ENCODE peak calls at places on chromosomes 13 and 19, in four cellular contexts. S is neural progenitor cell, O is fibroblast of pulmonary artery, Y is heart right ventricle. W is an unnamed sample.

GRCh38 chr19:32539240-32539916 is 41.6 kb upstream of the PDCD5 start:
- DNase-seq in S (no peak), O (no peak), Y (no peak), W (no peak)

GRCh38 chr13:20127563-20128458 is 33.0 kb downstream of the GJA3 start:
- DNase-seq in O (peak), Y (peak), S (peak), W (no peak)

GRCh38 chr19:52942371-52943133 is 19.3 kb upstream of the ZNF888 start:
- DNase-seq in S (peak), O (peak), Y (peak), W (no peak)

GRCh38 chr13:93462151-93462550 is 235.5 kb downstream of the GPC6 start:
- DNase-seq in Y (no peak), O (no peak), S (no peak), W (no peak)

GRCh38 chr19:55005684-55006488 is 32.2 kb downstream of the GP6 start:
- DNase-seq in O (no peak), Y (no peak), S (peak), W (peak)

GRCh38 chr13:97189943-97190342 is 32.2 kb upstream of the MBNL2 start:
- DNase-seq in O (no peak), S (no peak), Y (no peak), W (no peak)

GRCh38 chr13:82878536-82878935 is 1003.7 kb downstream of the SLITRK1 start:
- DNase-seq in S (no peak), O (no peak), Y (no peak), W (peak)

GRCh38 chr19:53927745-53928144 is 18.7 kb downstream of the CACNG7 start:
- DNase-seq in O (peak), S (peak), Y (peak), W (peak)

GRCh38 chr13:94157705-94158218 is 321.7 kb downstream of the DCT start:
- DNase-seq in S (no peak), O (peak), Y (no peak), W (no peak)

GRCh38 chr13:79786176-79786575 is 305.2 kb downstream of the NDFIP2 start:
- DNase-seq in S (no peak), O (no peak), Y (no peak), W (no peak)

GRCh38 chr19:41175825-41176734 is 16.9 kb upstream of the CYP2S1 start:
- DNase-seq in S (peak), Y (no peak), O (peak), W (peak)

GRCh38 chr13:113882266-113882627 is 18.4 kb upstream of the GAS6 start:
- DNase-seq in O (no peak), Y (peak), S (no peak), W (no peak)

GRCh38 chr13:51148952-51149573 is 38.0 kb upstream of the C13orf42 start:
- DNase-seq in O (peak), S (peak), Y (peak), W (peak)

GRCh38 chr19:54418030-54418929 is 3.0 kb downstream of the TTYH1 start:
- DNase-seq in Y (no peak), S (peak), O (peak), W (no peak)

GRCh38 chr13:108155185-108156106 is 59.9 kb downstream of the LIG4 start:
- DNase-seq in Y (peak), S (peak), O (peak), W (peak)

GRCh38 chr19:23263870-23264590 is 13.8 kb upstream of the ZNF724 start:
- DNase-seq in Y (no peak), S (no peak), O (no peak), W (no peak)

GRCh38 chr19:38004505-38005223 is 97.7 kb downstream of the SIPA1L3 start:
- DNase-seq in S (peak), Y (peak), O (peak), W (peak)

DNA sequence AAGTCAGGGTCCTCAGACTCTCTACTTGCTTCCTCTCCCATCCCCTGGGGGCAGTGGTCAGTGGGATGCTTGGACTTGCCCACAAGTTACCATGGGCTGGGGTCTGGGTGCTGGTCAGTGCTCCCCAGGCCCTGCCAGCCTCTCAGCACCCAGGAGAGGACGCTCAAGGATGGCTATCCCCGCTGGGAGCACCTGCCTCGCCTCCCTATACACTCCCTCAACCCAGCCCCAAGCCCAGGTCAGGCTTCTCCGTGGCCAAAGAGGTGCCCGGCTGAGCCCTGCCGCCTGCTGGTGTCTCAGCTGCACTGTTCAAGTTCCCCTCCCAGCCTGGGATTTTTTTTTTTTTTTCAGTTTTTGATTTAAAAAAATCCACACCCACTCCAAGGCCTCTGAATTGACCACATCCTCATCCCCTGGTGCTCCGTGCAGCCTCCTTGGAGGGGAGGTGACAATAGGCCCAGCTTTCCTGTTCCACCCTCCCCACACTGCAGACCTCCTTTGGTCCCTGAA is 10.8 kb downstream of the F2RL3 start:
- DNase-seq in S (peak), O (peak), Y (no peak), W (no peak)
- TF ChIP-seq CTCF in S (peak), O (peak), Y (peak), W (peak)

GRCh38 chr13:23466144-23467002 is 32.9 kb upstream of the SACS start:
- DNase-seq in S (peak), Y (peak), O (peak), W (no peak)
- H3K4me3 ChIP-seq in S (peak), Y (peak), O (peak), W (peak)

DNA sequence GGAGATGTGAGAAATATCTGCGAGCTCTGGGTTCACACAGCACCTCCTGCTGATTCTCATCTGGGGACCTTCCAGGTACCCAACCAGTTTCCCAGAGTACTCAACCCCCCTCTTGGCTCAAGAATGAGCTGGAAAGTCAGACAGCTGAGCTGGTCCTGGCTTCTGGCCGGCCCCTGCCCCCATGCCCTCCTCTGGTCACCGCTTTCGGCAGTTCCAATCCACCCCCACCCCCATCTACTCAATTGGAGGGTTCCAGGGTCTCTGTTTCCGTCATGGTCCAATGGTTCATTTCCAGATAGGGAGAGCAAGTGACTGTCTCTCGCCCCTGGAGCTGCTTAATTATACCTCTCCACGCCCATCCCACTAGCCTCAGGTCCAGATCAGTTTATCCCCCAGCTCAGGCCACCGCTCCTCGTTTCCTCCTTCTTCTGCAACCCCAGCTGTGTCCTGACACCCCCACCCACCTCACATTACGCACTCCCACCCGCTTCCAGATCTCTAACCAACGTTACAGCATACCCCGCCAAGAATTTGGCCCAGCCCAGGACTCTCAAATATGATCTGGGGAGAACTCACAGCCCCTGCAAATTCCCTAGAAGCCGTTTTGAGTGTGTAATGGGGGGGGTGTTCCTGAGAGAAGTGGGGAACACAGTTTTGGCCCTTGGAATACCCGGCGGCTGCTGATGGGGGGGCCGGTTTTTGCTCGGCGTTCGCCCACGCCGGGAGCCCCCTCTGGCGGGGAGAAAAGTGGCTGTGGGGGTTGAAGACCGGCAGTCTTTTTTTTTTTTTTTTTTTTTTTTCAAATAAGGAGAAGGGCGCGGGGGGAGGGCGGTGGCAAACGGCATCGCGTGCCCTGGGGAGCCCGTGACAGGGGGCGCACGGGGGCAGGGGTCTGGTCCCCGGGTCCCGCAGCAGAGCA is 1.8 kb upstream of the PDE4A start:
- DNase-seq in S (peak), Y (no peak), O (no peak), W (no peak)
- TF ChIP-seq CTCF in S (peak), Y (no peak), O (no peak), W (peak)

GRCh38 chr19:35720648-35721047 is 2.8 kb downstream of the KMT2B start:
- DNase-seq in Y (no peak), O (no peak), S (no peak), W (no peak)
- H3K4me3 ChIP-seq in Y (no peak), O (no peak), S (no peak), W (no peak)

GRCh38 chr19:29048873-29049272 is 164.1 kb downstream of the UQCRFS1 start:
- DNase-seq in S (no peak), Y (no peak), O (no peak), W (no peak)
- TF ChIP-seq CTCF in S (no peak), Y (no peak), O (no peak), W (no peak)

GRCh38 chr13:31179754-31180153 is 18.1 kb upstream of the HSPH1 start:
- DNase-seq in O (no peak), Y (no peak), S (no peak), W (no peak)

GRCh38 chr13:31175847-31176536 is 14.3 kb upstream of the HSPH1 start:
- DNase-seq in Y (no peak), O (no peak), S (no peak), W (no peak)

GRCh38 chr13:31174018-31174417 is 12.3 kb upstream of the HSPH1 start:
- DNase-seq in Y (no peak), O (peak), S (no peak), W (no peak)

GRCh38 chr13:31182987-31183386 is 16.8 kb upstream of the B3GLCT start:
- DNase-seq in O (no peak), Y (no peak), S (no peak), W (no peak)

GRCh38 chr13:31179241-31179640 is 17.5 kb upstream of the HSPH1 start:
- DNase-seq in S (no peak), Y (no peak), O (no peak), W (no peak)
- H3K4me3 ChIP-seq in S (no peak), Y (no peak), O (no peak), W (no peak)

GRCh38 chr13:67228909-67229308 is 1.2 kb downstream of the PCDH9 start:
- DNase-seq in O (peak), Y (no peak), S (no peak), W (no peak)
- TF ChIP-seq CTCF in O (no peak), Y (no peak), S (no peak), W (no peak)

W was measured in retinal pigment epithelial cell.